ENCODE peak calls at places on chromosomes 16 and 17, in six cellular contexts. R, N, X, C, V and O are unnamed samples.
A peak's percentile ranks its signal among the peaks of the same experiment; 100 is the strongest.

GRCh38 chr17:1120596-1121441 is 59.0 kb downstream of the ABR start:
- DNase-seq in V (no peak), C (no peak), N (no peak), R (no peak), X (no peak), O (no peak)

GRCh38 chr17:49696233-49696761 is 11.5 kb downstream of the SLC35B1 start:
- DNase-seq in X (no peak), R (no peak), C (no peak), N (peak; percentile 75), V (no peak), O (no peak)

GRCh38 chr16:50467559-50467942 is 80.6 kb upstream of the NKD1 start:
- DNase-seq in N (no peak), X (no peak), R (no peak), C (no peak), V (no peak), O (no peak)

GRCh38 chr16:69848635-69849545 is 86.8 kb downstream of the WWP2 start:
- DNase-seq in V (peak; percentile 86), C (peak; percentile 75), N (no peak), R (no peak), X (no peak), O (peak; percentile 94)

GRCh38 chr17:51166198-51166986 is at the start of gene NME2:
- DNase-seq in C (peak; percentile 91), N (peak; percentile 96), X (peak; percentile 79), R (peak; percentile 45), V (peak; percentile 94), O (peak; percentile 79)

GRCh38 chr17:17091856-17092756 is 49.8 kb downstream of the MPRIP start:
- DNase-seq in V (no peak), X (no peak), C (no peak), R (no peak), N (no peak), O (no peak)

GRCh38 chr17:38918129-38918913 is 7.1 kb upstream of the LASP1NB start:
- DNase-seq in N (no peak), X (no peak), V (no peak), R (no peak), C (no peak), O (no peak)

GRCh38 chr17:19304209-19304608 is 58.3 kb downstream of the B9D1 start:
- DNase-seq in X (no peak), C (no peak), V (peak; percentile 64), N (no peak), R (no peak), O (peak; percentile 74)

GRCh38 chr16:82263456-82264159 is 93.6 kb upstream of the MPHOSPH6 start:
- DNase-seq in V (peak; percentile 48), X (peak; percentile 30), R (peak; percentile 3), C (peak; percentile 75), N (peak; percentile 58), O (peak; percentile 55)

GRCh38 chr16:90012978-90013745 is 6.1 kb downstream of the DBNDD1 start:
- DNase-seq in N (no peak), R (no peak), C (no peak), V (no peak), X (no peak), O (no peak)